ENCODE peak calls at places on chromosome 14, in five cellular contexts. One of them, this sample, is unnamed.

GRCh38 chr14:105878554-105878953 is 352.2 kb downstream of the TMEM121 start:
- DNase-seq in kidney: no peak
- DNase-seq in fibroblast of lung: no peak
- DNase-seq in PC-3: no peak
- DNase-seq in dorsolateral prefrontal cortex: peak
- DNase-seq in this sample: peak

GRCh38 chr14:68535404-68536024 is 257.4 kb downstream of the ZFP36L1 start:
- DNase-seq in kidney: no peak
- DNase-seq in fibroblast of lung: peak
- DNase-seq in PC-3: peak
- DNase-seq in dorsolateral prefrontal cortex: no peak
- DNase-seq in this sample: no peak

GRCh38 chr14:90398315-90398811 is 1.5 kb downstream of the CALM1 start:
- DNase-seq in kidney: peak
- DNase-seq in fibroblast of lung: peak
- DNase-seq in PC-3: peak
- DNase-seq in dorsolateral prefrontal cortex: peak
- DNase-seq in this sample: no peak

GRCh38 chr14:45251912-45252311 is 1.1 kb downstream of the MIS18BP1 start:
- DNase-seq in kidney: no peak
- DNase-seq in fibroblast of lung: peak
- DNase-seq in PC-3: peak
- DNase-seq in dorsolateral prefrontal cortex: no peak
- DNase-seq in this sample: no peak

GRCh38 chr14:26163761-26164160 is 434.1 kb downstream of the NOVA1 start:
- DNase-seq in kidney: no peak
- DNase-seq in fibroblast of lung: peak
- DNase-seq in PC-3: peak
- DNase-seq in dorsolateral prefrontal cortex: no peak
- DNase-seq in this sample: no peak

GRCh38 chr14:104094709-104095425 is 9.4 kb downstream of the ASPG start:
- DNase-seq in kidney: peak
- DNase-seq in fibroblast of lung: peak
- DNase-seq in PC-3: peak
- DNase-seq in dorsolateral prefrontal cortex: peak
- DNase-seq in this sample: peak

GRCh38 chr14:92680781-92681650 is 67.4 kb downstream of the LGMN start:
- DNase-seq in kidney: peak
- DNase-seq in fibroblast of lung: peak
- DNase-seq in PC-3: peak
- DNase-seq in dorsolateral prefrontal cortex: peak
- DNase-seq in this sample: peak

GRCh38 chr14:24403294-24404013 is 4.7 kb downstream of the NYNRIN start:
- DNase-seq in kidney: no peak
- DNase-seq in fibroblast of lung: peak
- DNase-seq in PC-3: peak
- DNase-seq in dorsolateral prefrontal cortex: no peak
- DNase-seq in this sample: no peak

GRCh38 chr14:45810152-45810872 is 557.3 kb upstream of the MIS18BP1 start:
- DNase-seq in kidney: no peak
- DNase-seq in fibroblast of lung: no peak
- DNase-seq in PC-3: peak
- DNase-seq in dorsolateral prefrontal cortex: no peak
- DNase-seq in this sample: no peak

GRCh38 chr14:54486685-54487084 is 2.1 kb downstream of the GMFB start:
- DNase-seq in kidney: no peak
- DNase-seq in fibroblast of lung: no peak
- DNase-seq in PC-3: no peak
- DNase-seq in dorsolateral prefrontal cortex: no peak
- DNase-seq in this sample: no peak

GRCh38 chr14:69129264-69129880 is 23.5 kb downstream of the DCAF5 start:
- DNase-seq in kidney: peak
- DNase-seq in fibroblast of lung: peak
- DNase-seq in PC-3: peak
- DNase-seq in dorsolateral prefrontal cortex: peak
- DNase-seq in this sample: no peak

GRCh38 chr14:79972230-79972629 is 239.1 kb downstream of the DIO2 start:
- DNase-seq in kidney: no peak
- DNase-seq in fibroblast of lung: peak
- DNase-seq in PC-3: no peak
- DNase-seq in dorsolateral prefrontal cortex: no peak
- DNase-seq in this sample: no peak

GRCh38 chr14:38989917-38990546 is 113.0 kb downstream of the SEC23A start:
- DNase-seq in kidney: no peak
- DNase-seq in fibroblast of lung: no peak
- DNase-seq in PC-3: no peak
- DNase-seq in dorsolateral prefrontal cortex: no peak
- DNase-seq in this sample: no peak

GRCh38 chr14:64801800-64802199 is 77.9 kb downstream of the SPTB start:
- DNase-seq in kidney: no peak
- DNase-seq in fibroblast of lung: no peak
- DNase-seq in PC-3: peak
- DNase-seq in dorsolateral prefrontal cortex: no peak
- DNase-seq in this sample: no peak

GRCh38 chr14:78704965-78705364 is 534.8 kb downstream of the NRXN3 start:
- DNase-seq in kidney: no peak
- DNase-seq in fibroblast of lung: no peak
- DNase-seq in PC-3: no peak
- DNase-seq in dorsolateral prefrontal cortex: no peak
- DNase-seq in this sample: no peak

GRCh38 chr14:23125933-23126524 is 7.0 kb upstream of the CEBPE start:
- DNase-seq in kidney: no peak
- DNase-seq in fibroblast of lung: no peak
- DNase-seq in PC-3: no peak
- DNase-seq in dorsolateral prefrontal cortex: no peak
- DNase-seq in this sample: no peak

GRCh38 chr14:38544766-38545165 is 288.9 kb upstream of the CLEC14A start:
- DNase-seq in kidney: no peak
- DNase-seq in fibroblast of lung: no peak
- DNase-seq in PC-3: no peak
- DNase-seq in dorsolateral prefrontal cortex: no peak
- DNase-seq in this sample: no peak

GRCh38 chr14:91154851-91155625 is 41.2 kb downstream of the DGLUCY start:
- DNase-seq in kidney: no peak
- DNase-seq in fibroblast of lung: peak
- DNase-seq in PC-3: peak
- DNase-seq in dorsolateral prefrontal cortex: no peak
- DNase-seq in this sample: no peak

GRCh38 chr14:94481468-94482131 is 5.6 kb upstream of the SERPINA9 start:
- DNase-seq in kidney: no peak
- DNase-seq in fibroblast of lung: peak
- DNase-seq in PC-3: no peak
- DNase-seq in dorsolateral prefrontal cortex: no peak
- DNase-seq in this sample: no peak

GRCh38 chr14:22379727-22380126 is 209.3 kb downstream of the DAD1 start:
- DNase-seq in kidney: no peak
- DNase-seq in fibroblast of lung: peak
- DNase-seq in PC-3: peak
- DNase-seq in dorsolateral prefrontal cortex: no peak
- DNase-seq in this sample: no peak

GRCh38 chr14:99300190-99300589 is 28.2 kb upstream of the BCL11B start:
- DNase-seq in kidney: no peak
- DNase-seq in fibroblast of lung: no peak
- DNase-seq in PC-3: no peak
- DNase-seq in dorsolateral prefrontal cortex: no peak
- DNase-seq in this sample: no peak

GRCh38 chr14:99296517-99296916 is 24.5 kb upstream of the BCL11B start:
- DNase-seq in kidney: no peak
- DNase-seq in fibroblast of lung: no peak
- DNase-seq in PC-3: no peak
- DNase-seq in dorsolateral prefrontal cortex: no peak
- DNase-seq in this sample: peak
- TF ChIP-seq CTCF in kidney: no peak
- TF ChIP-seq CTCF in fibroblast of lung: no peak
- TF ChIP-seq CTCF in PC-3: peak
- TF ChIP-seq CTCF in dorsolateral prefrontal cortex: no peak
- TF ChIP-seq CTCF in this sample: no peak

GRCh38 chr14:72818998-72819397 is 74.9 kb downstream of the DPF3 start:
- DNase-seq in kidney: no peak
- DNase-seq in fibroblast of lung: no peak
- DNase-seq in PC-3: peak
- DNase-seq in dorsolateral prefrontal cortex: no peak
- DNase-seq in this sample: no peak
- TF ChIP-seq CTCF in kidney: no peak
- TF ChIP-seq CTCF in fibroblast of lung: no peak
- TF ChIP-seq CTCF in PC-3: peak
- TF ChIP-seq CTCF in dorsolateral prefrontal cortex: no peak
- TF ChIP-seq CTCF in this sample: no peak

GRCh38 chr14:61048640-61049039 is 67.6 kb downstream of the SLC38A6 start:
- DNase-seq in kidney: no peak
- DNase-seq in fibroblast of lung: no peak
- DNase-seq in PC-3: no peak
- DNase-seq in dorsolateral prefrontal cortex: no peak
- DNase-seq in this sample: no peak
- TF ChIP-seq CTCF in kidney: no peak
- TF ChIP-seq CTCF in fibroblast of lung: no peak
- TF ChIP-seq CTCF in PC-3: no peak
- TF ChIP-seq CTCF in dorsolateral prefrontal cortex: no peak
- TF ChIP-seq CTCF in this sample: no peak

GRCh38 chr14:96297000-96297399 is 41.0 kb downstream of the BDKRB1 start:
- DNase-seq in kidney: no peak
- DNase-seq in fibroblast of lung: peak
- DNase-seq in PC-3: peak
- DNase-seq in dorsolateral prefrontal cortex: no peak
- DNase-seq in this sample: no peak
- TF ChIP-seq CTCF in kidney: peak
- TF ChIP-seq CTCF in fibroblast of lung: no peak
- TF ChIP-seq CTCF in PC-3: peak
- TF ChIP-seq CTCF in dorsolateral prefrontal cortex: peak
- TF ChIP-seq CTCF in this sample: peak

GRCh38 chr14:35534884-35535793 is 1.2 kb downstream of the INSM2 start:
- DNase-seq in kidney: peak
- DNase-seq in fibroblast of lung: peak
- DNase-seq in PC-3: peak
- DNase-seq in dorsolateral prefrontal cortex: peak
- DNase-seq in this sample: peak

GRCh38 chr14:35534130-35534883 is at the start of gene INSM2:
- DNase-seq in kidney: peak
- DNase-seq in fibroblast of lung: no peak
- DNase-seq in PC-3: no peak
- DNase-seq in dorsolateral prefrontal cortex: peak
- DNase-seq in this sample: peak

GRCh38 chr14:35532783-35533356 is 1.1 kb upstream of the INSM2 start:
- DNase-seq in kidney: no peak
- DNase-seq in fibroblast of lung: no peak
- DNase-seq in PC-3: no peak
- DNase-seq in dorsolateral prefrontal cortex: no peak
- DNase-seq in this sample: no peak

GRCh38 chr14:35531960-35532747 is 1.8 kb upstream of the INSM2 start:
- DNase-seq in kidney: no peak
- DNase-seq in fibroblast of lung: no peak
- DNase-seq in PC-3: no peak
- DNase-seq in dorsolateral prefrontal cortex: no peak
- DNase-seq in this sample: no peak

DNA sequence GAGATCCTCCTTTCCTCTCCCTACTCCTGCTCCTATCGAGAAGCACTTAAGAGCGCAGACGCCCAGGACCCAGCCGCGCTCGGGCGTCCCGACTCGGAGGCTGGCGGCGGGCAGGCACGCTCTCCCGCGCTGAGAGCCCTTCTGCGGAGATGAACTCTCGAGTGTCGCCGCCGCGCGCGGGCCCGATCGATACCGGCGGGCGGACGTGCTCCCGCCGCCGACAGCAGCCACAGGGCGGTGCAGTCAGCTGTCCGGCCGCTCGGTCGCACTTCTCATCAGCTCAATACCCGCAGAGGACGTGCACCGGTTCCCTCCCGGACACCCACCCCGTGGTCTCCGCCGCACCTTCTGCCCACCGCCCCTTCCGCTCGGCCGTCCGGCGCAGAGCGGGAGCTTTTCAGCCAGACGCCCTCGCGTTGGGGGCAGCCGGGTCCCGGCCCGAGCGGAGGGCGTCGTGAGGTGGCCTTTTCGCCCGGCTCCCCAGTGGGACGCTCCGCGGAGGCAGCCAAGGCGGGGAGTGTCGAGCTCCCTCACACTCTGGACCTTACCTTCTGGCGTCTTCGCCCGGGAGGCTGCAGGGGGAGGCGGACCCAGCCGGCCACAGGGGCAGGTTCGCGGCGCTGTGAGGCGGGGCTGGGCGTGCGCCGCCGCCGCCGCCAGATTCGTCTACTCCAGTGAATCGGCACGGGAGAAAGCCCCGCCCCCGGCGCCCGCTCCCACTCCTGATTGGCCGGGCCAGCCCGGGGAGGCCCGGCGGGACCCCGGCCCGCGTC is 421 bp upstream of the INSM2 start:
- DNase-seq in kidney: peak
- DNase-seq in fibroblast of lung: peak
- DNase-seq in PC-3: peak
- DNase-seq in dorsolateral prefrontal cortex: peak
- DNase-seq in this sample: peak
- TF ChIP-seq CTCF in kidney: no peak
- TF ChIP-seq CTCF in fibroblast of lung: no peak
- TF ChIP-seq CTCF in PC-3: peak
- TF ChIP-seq CTCF in dorsolateral prefrontal cortex: no peak
- TF ChIP-seq CTCF in this sample: peak

DNA sequence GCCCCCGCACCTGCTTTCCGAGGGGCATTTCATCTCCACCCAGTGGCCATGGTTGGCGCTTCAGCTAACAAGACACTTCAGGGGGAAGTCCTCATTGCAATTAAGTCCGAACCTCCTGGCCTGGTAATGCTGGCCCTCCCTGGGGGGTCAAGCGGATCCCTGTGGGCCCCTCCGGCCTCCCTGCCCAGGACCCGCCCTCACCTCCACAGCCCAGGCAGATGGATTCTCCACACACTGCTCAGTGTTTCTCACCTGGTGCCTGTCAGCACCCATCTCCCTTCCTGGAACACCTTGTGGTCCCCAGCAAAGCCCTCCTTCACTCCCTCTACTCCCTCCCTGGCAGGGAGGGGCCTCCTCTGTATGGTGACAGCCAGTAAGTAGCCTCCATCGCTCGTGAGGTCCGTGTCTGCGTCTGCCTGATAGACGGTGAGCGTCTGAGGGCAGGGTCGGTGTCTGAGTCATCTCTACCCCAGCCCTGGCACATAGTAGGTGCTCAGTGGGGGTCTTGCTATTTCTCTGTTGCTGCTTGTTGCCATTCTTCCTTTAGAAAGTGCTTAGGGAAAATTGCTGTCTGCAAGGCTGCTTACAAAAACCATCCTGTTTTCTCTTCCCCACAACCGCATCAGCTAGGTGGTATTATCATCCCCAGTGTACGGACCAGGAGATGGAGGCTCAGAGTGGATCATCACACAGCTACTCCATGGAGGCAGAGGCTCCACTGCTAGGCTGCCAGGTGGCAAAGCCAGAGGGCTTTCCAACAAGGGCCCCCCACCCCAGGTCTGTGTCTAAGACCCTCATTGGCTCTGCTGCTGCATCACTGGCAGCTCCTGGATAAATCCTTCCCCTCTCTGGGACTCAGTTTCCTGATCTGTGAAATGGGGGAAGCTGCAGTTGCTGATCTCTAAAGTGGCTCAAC is 39.7 kb upstream of the EML1 start:
- DNase-seq in kidney: peak
- DNase-seq in fibroblast of lung: no peak
- DNase-seq in PC-3: no peak
- DNase-seq in dorsolateral prefrontal cortex: no peak
- DNase-seq in this sample: peak
- TF ChIP-seq CTCF in kidney: no peak
- TF ChIP-seq CTCF in fibroblast of lung: no peak
- TF ChIP-seq CTCF in PC-3: peak
- TF ChIP-seq CTCF in dorsolateral prefrontal cortex: no peak
- TF ChIP-seq CTCF in this sample: peak